ENCODE peak calls at places on chromosomes 11 and 22, in five cellular contexts. Q is transverse colon, M is RWPE2, X is esophagus squamous epithelium, H is mammary epithelial cell. F is an unnamed sample. For H3K4me1, the result is how much of the 10 kb centered on the place peaks cover.

GRCh38 chr11:8709002-8709672 is 26.5 kb downstream of the RPL27A start:
- DNase-seq in Q (peak), M (no peak), X (no peak), H (no peak), F (peak)

GRCh38 chr11:102269927-102270326 is 47.4 kb upstream of the BIRC3 start:
- DNase-seq in Q (no peak), M (peak), H (peak), X (no peak), F (no peak)

GRCh38 chr11:2837096-2837601 is 48.4 kb downstream of the CDKN1C start:
- DNase-seq in X (no peak), M (no peak), H (no peak), Q (peak), F (peak)

GRCh38 chr22:19629720-19630419 is 84.4 kb upstream of the SEPTIN5 start:
- DNase-seq in H (peak), M (no peak), X (peak), Q (peak), F (peak)

GRCh38 chr11:82906236-82906635 is 4.7 kb downstream of the DDIAS start:
- DNase-seq in M (no peak), Q (no peak), H (peak), X (no peak), F (no peak)

GRCh38 chr11:86941871-86942208 is 13.4 kb downstream of the FZD4 start:
- DNase-seq in X (no peak), Q (no peak), M (no peak), H (no peak), F (no peak)

GRCh38 chr11:3841426-3842304 is 906 bp upstream of the RHOG start:
- DNase-seq in M (no peak), H (no peak), X (peak), Q (peak), F (peak)

GRCh38 chr11:133134561-133135173 is 397.6 kb downstream of the OPCML start:
- DNase-seq in H (peak), M (no peak), Q (peak), X (no peak), F (peak)

GRCh38 chr11:35594680-35595079 is 23.6 kb upstream of the FJX1 start:
- DNase-seq in H (no peak), M (no peak), Q (no peak), X (no peak), F (no peak)

GRCh38 chr11:85930879-85931366 is 75.7 kb downstream of the CCDC83 start:
- DNase-seq in M (no peak), Q (no peak), X (no peak), H (no peak), F (no peak)

GRCh38 chr22:41952713-41953112 is 763 bp downstream of the SMIM45 start:
- DNase-seq in M (no peak), X (no peak), Q (no peak), H (no peak), F (no peak)

GRCh38 chr22:25332386-25332785 is 112.9 kb downstream of the CRYBB2 start:
- DNase-seq in M (no peak), H (no peak), X (no peak), Q (no peak), F (no peak)

GRCh38 chr22:25331050-25331449 is 111.6 kb downstream of the CRYBB2 start:
- DNase-seq in H (no peak), Q (no peak), M (no peak), X (no peak), F (no peak)

GRCh38 chr22:25334091-25334490 is 114.7 kb downstream of the CRYBB2 start:
- DNase-seq in H (peak), M (no peak), X (no peak), Q (peak), F (no peak)
- TF ChIP-seq CTCF in H (peak), M (no peak), X (peak), Q (peak), F (peak)

DNA sequence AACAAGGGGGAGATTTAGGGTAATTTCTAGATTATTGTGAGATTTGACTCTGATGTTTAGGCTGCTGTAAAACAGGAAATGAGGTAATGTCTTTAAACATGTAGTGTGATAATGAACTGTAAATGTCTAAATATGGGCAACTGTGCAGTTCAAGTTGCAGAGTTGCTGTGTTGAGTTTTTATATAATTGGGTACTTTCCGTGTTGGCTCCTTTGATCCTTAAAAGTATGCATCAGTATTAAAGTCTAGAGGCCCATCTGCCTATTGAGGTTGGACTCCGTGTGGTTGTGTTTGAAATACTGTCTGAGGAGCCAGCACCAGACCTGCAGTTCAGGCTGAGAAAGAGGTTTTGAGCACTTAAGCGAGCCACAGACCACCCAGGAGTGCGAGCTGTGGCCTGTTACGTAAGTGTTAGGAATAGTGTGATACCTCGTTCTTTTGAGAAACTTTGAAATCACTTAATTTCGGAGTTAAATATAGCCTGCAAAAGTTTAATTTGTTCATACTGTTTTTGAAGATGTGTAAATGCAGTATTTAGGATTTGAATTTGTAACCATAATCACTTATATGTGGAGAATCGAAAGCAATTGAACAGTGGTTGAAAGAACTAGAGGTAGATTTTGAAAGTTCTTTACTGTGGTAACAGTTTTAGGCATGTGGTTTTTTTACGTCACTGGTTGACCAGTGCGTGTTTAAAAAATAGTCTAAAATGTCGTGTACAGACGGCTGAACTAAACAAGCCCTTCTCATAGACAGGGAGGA is 9.0 kb downstream of the FAM118A start:
- DNase-seq in H (peak), Q (no peak), M (no peak), X (no peak), F (no peak)
- H3K4me1 ChIP-seq in H (under half), Q (under half), M (under half), X (under half), F (under half)

GRCh38 chr22:21712751-21713427 is 22.7 kb downstream of the YPEL1 start:
- DNase-seq in X (no peak), M (no peak), Q (peak), H (peak), F (peak)
- H3K4me3 ChIP-seq in X (no peak), M (no peak), Q (no peak), H (no peak), F (no peak)

GRCh38 chr22:38759005-38759404 is 3.2 kb upstream of the SUN2 start:
- DNase-seq in M (no peak), H (no peak), X (no peak), Q (no peak), F (no peak)

GRCh38 chr22:38760477-38761201 is 4.8 kb upstream of the SUN2 start:
- DNase-seq in X (no peak), M (no peak), Q (no peak), H (no peak), F (no peak)

GRCh38 chr22:38766076-38766777 is 10.4 kb upstream of the SUN2 start:
- DNase-seq in Q (peak), X (no peak), M (peak), H (peak), F (peak)

GRCh38 chr22:38761202-38762162 is 5.7 kb upstream of the SUN2 start:
- DNase-seq in H (no peak), M (no peak), Q (peak), X (no peak), F (no peak)

GRCh38 chr22:38762607-38763006 is 6.8 kb upstream of the SUN2 start:
- DNase-seq in X (no peak), Q (no peak), H (no peak), M (no peak), F (no peak)
- TF ChIP-seq CTCF in X (no peak), Q (no peak), H (no peak), M (no peak), F (no peak)

DNA sequence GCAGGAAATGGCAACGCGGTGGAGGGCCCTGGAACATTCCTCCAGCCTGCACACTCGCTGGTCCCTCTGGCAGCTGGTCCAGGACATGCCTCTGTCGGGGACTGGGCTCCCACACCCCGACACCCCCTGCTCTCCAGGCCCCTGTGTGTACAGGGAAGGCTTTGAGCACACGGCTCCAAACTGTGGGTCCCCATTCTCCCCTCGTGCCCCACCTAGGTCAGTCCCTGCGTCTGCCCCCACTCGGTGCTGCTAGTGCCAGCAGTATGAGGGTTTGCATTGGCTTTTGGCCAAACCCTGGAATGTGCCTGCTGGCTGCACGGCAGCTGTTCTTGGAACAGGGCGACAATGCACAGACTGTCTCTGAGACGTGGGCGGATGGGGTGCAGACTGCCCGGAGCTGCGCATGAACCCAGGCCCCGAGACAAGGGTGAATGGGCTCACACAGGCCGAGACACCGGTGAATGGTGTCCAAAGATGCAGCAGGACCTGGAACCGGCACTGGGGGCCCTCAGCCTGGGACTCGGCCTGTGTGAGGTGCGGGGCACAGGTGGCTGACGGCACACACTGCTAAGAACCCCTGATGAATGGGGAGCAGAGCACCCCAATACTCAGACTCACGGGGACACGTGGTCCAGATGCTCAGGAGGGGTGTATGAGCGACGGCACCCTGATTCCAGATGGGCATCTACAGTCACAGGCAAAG is 7.5 kb upstream of the SYT8 start:
- DNase-seq in X (no peak), Q (peak), M (peak), H (peak), F (peak)
- H3K4me1 ChIP-seq in X (under half), Q (under half), M (half or more), H (half or more), F (under half)

DNA sequence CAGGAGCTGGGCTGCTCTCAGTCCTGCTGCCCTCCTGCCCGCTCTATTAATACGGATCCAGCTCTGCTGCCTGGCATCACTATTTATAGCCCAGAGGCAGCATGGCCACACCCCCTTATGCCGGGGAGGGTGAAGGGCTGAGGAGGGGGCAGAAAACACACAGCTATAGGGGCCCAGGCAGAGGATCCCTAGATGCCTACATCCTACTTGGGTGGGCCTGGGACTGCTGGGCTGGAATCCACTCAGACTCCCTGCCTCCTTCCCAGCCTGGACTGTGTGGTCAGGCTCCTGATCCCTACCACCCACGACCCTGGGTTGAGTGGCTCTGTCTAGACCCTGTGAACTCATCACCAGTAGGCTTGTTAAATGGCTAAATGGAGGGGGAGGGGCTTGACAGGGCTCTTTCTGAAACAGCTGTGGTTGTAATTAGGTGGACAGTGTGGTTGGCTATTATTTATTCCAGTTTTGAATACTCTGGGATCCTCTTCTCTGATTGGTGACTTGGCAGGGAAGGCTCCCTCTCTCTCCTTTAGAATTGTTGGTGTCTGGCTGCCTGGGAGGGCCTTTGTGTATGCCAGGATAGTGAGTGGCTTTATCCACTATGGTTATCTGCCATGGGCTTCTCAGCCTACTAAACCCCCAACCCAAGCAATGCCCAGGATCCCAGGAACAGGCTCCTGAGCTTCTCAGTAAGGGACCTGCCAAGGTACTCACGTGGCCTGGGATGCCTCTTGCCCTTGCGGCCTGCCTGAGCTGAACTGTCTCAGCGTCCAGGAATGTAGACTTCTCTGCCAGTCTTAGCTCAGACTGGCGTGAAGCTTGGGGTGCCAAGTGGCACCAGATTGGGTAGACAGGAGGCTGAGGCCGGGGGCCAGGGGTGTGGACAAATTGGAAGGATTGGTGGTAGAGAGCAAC is 15.2 kb downstream of the PHLDB1 start:
- DNase-seq in H (peak), M (peak), Q (no peak), X (no peak), F (no peak)
- H3K4me3 ChIP-seq in H (peak), M (peak), Q (no peak), X (peak), F (no peak)

GRCh38 chr11:44754876-44755552 is 28.3 kb downstream of the TSPAN18 start:
- DNase-seq in Q (no peak), M (no peak), H (no peak), X (no peak), F (no peak)
- TF ChIP-seq CTCF in Q (no peak), M (no peak), H (no peak), X (no peak), F (no peak)

F was measured in mucosa of descending colon.